ENCODE peak calls at places on chromosomes 13 and 19, in eight cellular contexts. One of them, this sample, is unnamed.
A peak's percentile ranks its signal among the peaks of the same experiment; 100 is the strongest.

GRCh38 chr19:48135411-48135810 is 24.8 kb upstream of the PLA2G4C start:
- DNase-seq in dorsolateral prefrontal cortex: no peak
- DNase-seq in stimulated activated CD4-positive, alpha-beta T cell treated with anti-CD3 and anti-CD28 coated beads, Interleukin-12 subunit alpha, Interleukin-12 subunit beta, amount 100 ng/mL, for 4 hours: no peak
- DNase-seq in left cardiac atrium: no peak
- DNase-seq in activated naive CD4-positive, alpha-beta T cell: no peak
- DNase-seq in non-pigmented ciliary epithelial cell: no peak
- DNase-seq in occipital lobe: no peak
- DNase-seq in IMR-90: no peak
- DNase-seq in this sample: no peak

GRCh38 chr19:51689751-51690358 is 3.3 kb upstream of the SPACA6 start:
- DNase-seq in dorsolateral prefrontal cortex: no peak
- DNase-seq in stimulated activated CD4-positive, alpha-beta T cell treated with anti-CD3 and anti-CD28 coated beads, Interleukin-12 subunit alpha, Interleukin-12 subunit beta, amount 100 ng/mL, for 4 hours: no peak
- DNase-seq in left cardiac atrium: peak; percentile 68
- DNase-seq in activated naive CD4-positive, alpha-beta T cell: no peak
- DNase-seq in non-pigmented ciliary epithelial cell: no peak
- DNase-seq in occipital lobe: no peak
- DNase-seq in IMR-90: no peak
- DNase-seq in this sample: peak; percentile 82

GRCh38 chr19:8371011-8371804 is 7.3 kb downstream of the ANGPTL4 start:
- DNase-seq in dorsolateral prefrontal cortex: no peak
- DNase-seq in stimulated activated CD4-positive, alpha-beta T cell treated with anti-CD3 and anti-CD28 coated beads, Interleukin-12 subunit alpha, Interleukin-12 subunit beta, amount 100 ng/mL, for 4 hours: no peak
- DNase-seq in left cardiac atrium: no peak
- DNase-seq in activated naive CD4-positive, alpha-beta T cell: no peak
- DNase-seq in non-pigmented ciliary epithelial cell: no peak
- DNase-seq in occipital lobe: no peak
- DNase-seq in IMR-90: no peak
- DNase-seq in this sample: no peak

GRCh38 chr19:17775245-17775927 is 19.6 kb upstream of the B3GNT3 start:
- DNase-seq in dorsolateral prefrontal cortex: peak; percentile 47
- DNase-seq in stimulated activated CD4-positive, alpha-beta T cell treated with anti-CD3 and anti-CD28 coated beads, Interleukin-12 subunit alpha, Interleukin-12 subunit beta, amount 100 ng/mL, for 4 hours: peak; percentile 38
- DNase-seq in left cardiac atrium: no peak
- DNase-seq in activated naive CD4-positive, alpha-beta T cell: no peak
- DNase-seq in non-pigmented ciliary epithelial cell: no peak
- DNase-seq in occipital lobe: no peak
- DNase-seq in IMR-90: peak; percentile 19
- DNase-seq in this sample: no peak

GRCh38 chr13:80100636-80101035 is 240.3 kb downstream of the SPRY2 start:
- DNase-seq in dorsolateral prefrontal cortex: no peak
- DNase-seq in stimulated activated CD4-positive, alpha-beta T cell treated with anti-CD3 and anti-CD28 coated beads, Interleukin-12 subunit alpha, Interleukin-12 subunit beta, amount 100 ng/mL, for 4 hours: no peak
- DNase-seq in left cardiac atrium: no peak
- DNase-seq in activated naive CD4-positive, alpha-beta T cell: no peak
- DNase-seq in non-pigmented ciliary epithelial cell: no peak
- DNase-seq in occipital lobe: no peak
- DNase-seq in IMR-90: peak; percentile 53
- DNase-seq in this sample: no peak

GRCh38 chr19:34481861-34482379 is 362 bp downstream of the WTIP start:
- DNase-seq in dorsolateral prefrontal cortex: no peak
- DNase-seq in stimulated activated CD4-positive, alpha-beta T cell treated with anti-CD3 and anti-CD28 coated beads, Interleukin-12 subunit alpha, Interleukin-12 subunit beta, amount 100 ng/mL, for 4 hours: no peak
- DNase-seq in left cardiac atrium: no peak
- DNase-seq in activated naive CD4-positive, alpha-beta T cell: no peak
- DNase-seq in non-pigmented ciliary epithelial cell: no peak
- DNase-seq in occipital lobe: no peak
- DNase-seq in IMR-90: no peak
- DNase-seq in this sample: no peak

GRCh38 chr19:11881151-11881800 is 6.3 kb upstream of the ZNF69 start:
- DNase-seq in dorsolateral prefrontal cortex: no peak
- DNase-seq in stimulated activated CD4-positive, alpha-beta T cell treated with anti-CD3 and anti-CD28 coated beads, Interleukin-12 subunit alpha, Interleukin-12 subunit beta, amount 100 ng/mL, for 4 hours: peak; percentile 36
- DNase-seq in left cardiac atrium: peak; percentile 45
- DNase-seq in activated naive CD4-positive, alpha-beta T cell: peak; percentile 41
- DNase-seq in non-pigmented ciliary epithelial cell: no peak
- DNase-seq in occipital lobe: no peak
- DNase-seq in IMR-90: peak; percentile 51
- DNase-seq in this sample: peak; percentile 74

GRCh38 chr13:29803221-29803620 is 47.2 kb downstream of the UBL3 start:
- DNase-seq in dorsolateral prefrontal cortex: no peak
- DNase-seq in stimulated activated CD4-positive, alpha-beta T cell treated with anti-CD3 and anti-CD28 coated beads, Interleukin-12 subunit alpha, Interleukin-12 subunit beta, amount 100 ng/mL, for 4 hours: no peak
- DNase-seq in left cardiac atrium: no peak
- DNase-seq in activated naive CD4-positive, alpha-beta T cell: no peak
- DNase-seq in non-pigmented ciliary epithelial cell: no peak
- DNase-seq in occipital lobe: no peak
- DNase-seq in IMR-90: no peak
- DNase-seq in this sample: no peak

GRCh38 chr19:13026478-13026999 is 31.3 kb downstream of the NFIX start:
- DNase-seq in dorsolateral prefrontal cortex: no peak
- DNase-seq in stimulated activated CD4-positive, alpha-beta T cell treated with anti-CD3 and anti-CD28 coated beads, Interleukin-12 subunit alpha, Interleukin-12 subunit beta, amount 100 ng/mL, for 4 hours: no peak
- DNase-seq in left cardiac atrium: no peak
- DNase-seq in activated naive CD4-positive, alpha-beta T cell: no peak
- DNase-seq in non-pigmented ciliary epithelial cell: no peak
- DNase-seq in occipital lobe: no peak
- DNase-seq in IMR-90: peak; percentile 57
- DNase-seq in this sample: no peak

GRCh38 chr19:2259331-2259730 is 3.1 kb upstream of the JSRP1 start:
- DNase-seq in dorsolateral prefrontal cortex: no peak
- DNase-seq in stimulated activated CD4-positive, alpha-beta T cell treated with anti-CD3 and anti-CD28 coated beads, Interleukin-12 subunit alpha, Interleukin-12 subunit beta, amount 100 ng/mL, for 4 hours: no peak
- DNase-seq in left cardiac atrium: no peak
- DNase-seq in activated naive CD4-positive, alpha-beta T cell: no peak
- DNase-seq in non-pigmented ciliary epithelial cell: no peak
- DNase-seq in occipital lobe: no peak
- DNase-seq in IMR-90: peak; percentile 54
- DNase-seq in this sample: no peak

GRCh38 chr13:109670776-109671175 is 115.6 kb downstream of the IRS2 start:
- DNase-seq in dorsolateral prefrontal cortex: no peak
- DNase-seq in stimulated activated CD4-positive, alpha-beta T cell treated with anti-CD3 and anti-CD28 coated beads, Interleukin-12 subunit alpha, Interleukin-12 subunit beta, amount 100 ng/mL, for 4 hours: no peak
- DNase-seq in left cardiac atrium: no peak
- DNase-seq in activated naive CD4-positive, alpha-beta T cell: no peak
- DNase-seq in non-pigmented ciliary epithelial cell: no peak
- DNase-seq in occipital lobe: no peak
- DNase-seq in IMR-90: no peak
- DNase-seq in this sample: no peak

GRCh38 chr13:76271728-76272232 is 614.4 kb downstream of the KCTD12 start:
- DNase-seq in dorsolateral prefrontal cortex: no peak
- DNase-seq in stimulated activated CD4-positive, alpha-beta T cell treated with anti-CD3 and anti-CD28 coated beads, Interleukin-12 subunit alpha, Interleukin-12 subunit beta, amount 100 ng/mL, for 4 hours: no peak
- DNase-seq in left cardiac atrium: no peak
- DNase-seq in activated naive CD4-positive, alpha-beta T cell: no peak
- DNase-seq in non-pigmented ciliary epithelial cell: no peak
- DNase-seq in occipital lobe: no peak
- DNase-seq in IMR-90: peak; percentile 7
- DNase-seq in this sample: no peak

GRCh38 chr19:41922585-41922984 is 5.7 kb downstream of the ERFL start:
- DNase-seq in dorsolateral prefrontal cortex: no peak
- DNase-seq in stimulated activated CD4-positive, alpha-beta T cell treated with anti-CD3 and anti-CD28 coated beads, Interleukin-12 subunit alpha, Interleukin-12 subunit beta, amount 100 ng/mL, for 4 hours: no peak
- DNase-seq in left cardiac atrium: no peak
- DNase-seq in activated naive CD4-positive, alpha-beta T cell: no peak
- DNase-seq in non-pigmented ciliary epithelial cell: no peak
- DNase-seq in occipital lobe: no peak
- DNase-seq in IMR-90: no peak
- DNase-seq in this sample: no peak

GRCh38 chr19:35318679-35319448 is 10.1 kb upstream of the CD22 start:
- DNase-seq in dorsolateral prefrontal cortex: peak; percentile 62
- DNase-seq in stimulated activated CD4-positive, alpha-beta T cell treated with anti-CD3 and anti-CD28 coated beads, Interleukin-12 subunit alpha, Interleukin-12 subunit beta, amount 100 ng/mL, for 4 hours: no peak
- DNase-seq in left cardiac atrium: peak; percentile 66
- DNase-seq in activated naive CD4-positive, alpha-beta T cell: no peak
- DNase-seq in non-pigmented ciliary epithelial cell: no peak
- DNase-seq in occipital lobe: peak; percentile 69
- DNase-seq in IMR-90: peak; percentile 71
- DNase-seq in this sample: no peak

GRCh38 chr19:32223595-32224370 is 121.6 kb upstream of the ZNF507 start:
- DNase-seq in dorsolateral prefrontal cortex: no peak
- DNase-seq in stimulated activated CD4-positive, alpha-beta T cell treated with anti-CD3 and anti-CD28 coated beads, Interleukin-12 subunit alpha, Interleukin-12 subunit beta, amount 100 ng/mL, for 4 hours: no peak
- DNase-seq in left cardiac atrium: no peak
- DNase-seq in activated naive CD4-positive, alpha-beta T cell: no peak
- DNase-seq in non-pigmented ciliary epithelial cell: no peak
- DNase-seq in occipital lobe: no peak
- DNase-seq in IMR-90: no peak
- DNase-seq in this sample: no peak

GRCh38 chr19:3722443-3723109 is 14.4 kb downstream of the TJP3 start:
- DNase-seq in dorsolateral prefrontal cortex: no peak
- DNase-seq in stimulated activated CD4-positive, alpha-beta T cell treated with anti-CD3 and anti-CD28 coated beads, Interleukin-12 subunit alpha, Interleukin-12 subunit beta, amount 100 ng/mL, for 4 hours: no peak
- DNase-seq in left cardiac atrium: no peak
- DNase-seq in activated naive CD4-positive, alpha-beta T cell: no peak
- DNase-seq in non-pigmented ciliary epithelial cell: no peak
- DNase-seq in occipital lobe: no peak
- DNase-seq in IMR-90: no peak
- DNase-seq in this sample: no peak

GRCh38 chr13:97359181-97360057 is 74.5 kb upstream of the RAP2A start:
- DNase-seq in dorsolateral prefrontal cortex: no peak
- DNase-seq in stimulated activated CD4-positive, alpha-beta T cell treated with anti-CD3 and anti-CD28 coated beads, Interleukin-12 subunit alpha, Interleukin-12 subunit beta, amount 100 ng/mL, for 4 hours: no peak
- DNase-seq in left cardiac atrium: no peak
- DNase-seq in activated naive CD4-positive, alpha-beta T cell: peak; percentile 4
- DNase-seq in non-pigmented ciliary epithelial cell: peak; percentile 45
- DNase-seq in occipital lobe: no peak
- DNase-seq in IMR-90: peak; percentile 92
- DNase-seq in this sample: no peak

GRCh38 chr19:52922841-52923781 is at the start of gene ZNF888:
- DNase-seq in dorsolateral prefrontal cortex: peak; percentile 52
- DNase-seq in stimulated activated CD4-positive, alpha-beta T cell treated with anti-CD3 and anti-CD28 coated beads, Interleukin-12 subunit alpha, Interleukin-12 subunit beta, amount 100 ng/mL, for 4 hours: peak; percentile 81
- DNase-seq in left cardiac atrium: peak; percentile 89
- DNase-seq in activated naive CD4-positive, alpha-beta T cell: peak; percentile 63
- DNase-seq in non-pigmented ciliary epithelial cell: no peak
- DNase-seq in occipital lobe: peak; percentile 73
- DNase-seq in IMR-90: peak; percentile 70
- DNase-seq in this sample: peak; percentile 92

GRCh38 chr19:58386166-58386575 is 898 bp upstream of the RPS5 start:
- DNase-seq in dorsolateral prefrontal cortex: no peak
- DNase-seq in stimulated activated CD4-positive, alpha-beta T cell treated with anti-CD3 and anti-CD28 coated beads, Interleukin-12 subunit alpha, Interleukin-12 subunit beta, amount 100 ng/mL, for 4 hours: peak; percentile 42
- DNase-seq in left cardiac atrium: peak; percentile 46
- DNase-seq in activated naive CD4-positive, alpha-beta T cell: no peak
- DNase-seq in non-pigmented ciliary epithelial cell: no peak
- DNase-seq in occipital lobe: no peak
- DNase-seq in IMR-90: no peak
- DNase-seq in this sample: no peak

GRCh38 chr13:19632915-19633339 is 532 bp upstream of the MPHOSPH8 start:
- DNase-seq in dorsolateral prefrontal cortex: no peak
- DNase-seq in stimulated activated CD4-positive, alpha-beta T cell treated with anti-CD3 and anti-CD28 coated beads, Interleukin-12 subunit alpha, Interleukin-12 subunit beta, amount 100 ng/mL, for 4 hours: no peak
- DNase-seq in left cardiac atrium: no peak
- DNase-seq in activated naive CD4-positive, alpha-beta T cell: no peak
- DNase-seq in non-pigmented ciliary epithelial cell: no peak
- DNase-seq in occipital lobe: no peak
- DNase-seq in IMR-90: no peak
- DNase-seq in this sample: no peak

GRCh38 chr13:18946738-18947137 is 234.9 kb downstream of the TUBA3C start:
- DNase-seq in dorsolateral prefrontal cortex: no peak
- DNase-seq in stimulated activated CD4-positive, alpha-beta T cell treated with anti-CD3 and anti-CD28 coated beads, Interleukin-12 subunit alpha, Interleukin-12 subunit beta, amount 100 ng/mL, for 4 hours: no peak
- DNase-seq in left cardiac atrium: no peak
- DNase-seq in activated naive CD4-positive, alpha-beta T cell: no peak
- DNase-seq in non-pigmented ciliary epithelial cell: no peak
- DNase-seq in occipital lobe: no peak
- DNase-seq in IMR-90: no peak
- DNase-seq in this sample: no peak

GRCh38 chr19:52516191-52516590 is 11.3 kb upstream of the ZNF808 start:
- DNase-seq in dorsolateral prefrontal cortex: no peak
- DNase-seq in stimulated activated CD4-positive, alpha-beta T cell treated with anti-CD3 and anti-CD28 coated beads, Interleukin-12 subunit alpha, Interleukin-12 subunit beta, amount 100 ng/mL, for 4 hours: no peak
- DNase-seq in left cardiac atrium: no peak
- DNase-seq in activated naive CD4-positive, alpha-beta T cell: no peak
- DNase-seq in non-pigmented ciliary epithelial cell: no peak
- DNase-seq in occipital lobe: no peak
- DNase-seq in IMR-90: no peak
- DNase-seq in this sample: no peak

GRCh38 chr13:110575322-110576069 is 14.0 kb upstream of the RAB20 start:
- DNase-seq in dorsolateral prefrontal cortex: no peak
- DNase-seq in stimulated activated CD4-positive, alpha-beta T cell treated with anti-CD3 and anti-CD28 coated beads, Interleukin-12 subunit alpha, Interleukin-12 subunit beta, amount 100 ng/mL, for 4 hours: no peak
- DNase-seq in left cardiac atrium: peak; percentile 50
- DNase-seq in activated naive CD4-positive, alpha-beta T cell: no peak
- DNase-seq in non-pigmented ciliary epithelial cell: no peak
- DNase-seq in occipital lobe: no peak
- DNase-seq in IMR-90: peak; percentile 48
- DNase-seq in this sample: no peak